ENCODE peak calls at places on chromosomes 12 and 14, in nine cellular contexts. K, B, Y, P, Q, M, F, U and W are unnamed samples.
A peak's percentile ranks its signal among the peaks of the same experiment; 100 is the strongest.

GRCh38 chr14:102280376-102280962 is 24.5 kb downstream of the MOK start:
- DNase-seq in K (no peak), B (no peak), Y (no peak), P (no peak), Q (peak; percentile 77), M (no peak), F (peak; percentile 98), U (peak; percentile 89), W (no peak)

GRCh38 chr14:73460691-73461127 is 2.4 kb upstream of the NUMB start:
- DNase-seq in K (no peak), B (no peak), Y (no peak), P (no peak), Q (no peak), M (no peak), F (no peak), U (peak; percentile 45), W (no peak)

GRCh38 chr14:88590173-88590572 is 27.3 kb downstream of the ZC3H14 start:
- DNase-seq in K (no peak), B (no peak), Y (no peak), P (no peak), Q (peak; percentile 58), M (no peak), F (no peak), U (no peak), W (no peak)

GRCh38 chr14:63701614-63702291 is 26.1 kb downstream of the SGPP1 start:
- DNase-seq in K (no peak), B (no peak), Y (no peak), P (no peak), Q (no peak), M (no peak), F (no peak), U (no peak), W (no peak)

GRCh38 chr12:27779837-27780611 is at the start of the genes KLHL42 and MANSC4:
- DNase-seq in K (peak; percentile 44), B (peak; percentile 87), Y (peak; percentile 64), P (peak; percentile 76), Q (peak; percentile 75), M (peak; percentile 79), F (no peak), U (peak; percentile 45), W (peak; percentile 59)

GRCh38 chr14:64998455-64998931 is 11.8 kb downstream of the FNTB start:
- DNase-seq in K (no peak), B (no peak), Y (no peak), P (no peak), Q (no peak), M (no peak), F (no peak), U (peak; percentile 41), W (no peak)

GRCh38 chr12:120488057-120488660 is 7.8 kb upstream of the DYNLL1 start:
- DNase-seq in K (no peak), B (no peak), Y (no peak), P (no peak), Q (no peak), M (no peak), F (no peak), U (no peak), W (no peak)

GRCh38 chr14:65278589-65278988 is 133.9 kb upstream of the FUT8 start:
- DNase-seq in K (no peak), B (no peak), Y (no peak), P (no peak), Q (no peak), M (no peak), F (no peak), U (no peak), W (no peak)

GRCh38 chr12:75683220-75683619 is 171.8 kb upstream of the KRR1 start:
- DNase-seq in K (no peak), B (no peak), Y (no peak), P (no peak), Q (no peak), M (no peak), F (no peak), U (no peak), W (no peak)

GRCh38 chr12:107461222-107461980 is 224.2 kb upstream of the PWP1 start:
- DNase-seq in K (no peak), B (no peak), Y (no peak), P (no peak), Q (no peak), M (no peak), F (peak; percentile 45), U (peak; percentile 27), W (peak; percentile 40)

GRCh38 chr14:80387563-80387981 is 176.3 kb upstream of the DIO2 start:
- DNase-seq in K (peak; percentile 51), B (no peak), Y (no peak), P (no peak), Q (no peak), M (no peak), F (no peak), U (no peak), W (no peak)

GRCh38 chr12:1993871-1994371 is 10.3 kb downstream of the DCP1B start:
- DNase-seq in K (no peak), B (no peak), Y (peak; percentile 54), P (no peak), Q (no peak), M (no peak), F (peak; percentile 78), U (peak; percentile 30), W (no peak)

GRCh38 chr14:84303140-84303539 is 1226.8 kb upstream of the FLRT2 start:
- DNase-seq in K (no peak), B (no peak), Y (no peak), P (no peak), Q (no peak), M (no peak), F (no peak), U (no peak), W (no peak)

GRCh38 chr12:11669348-11669747 is 19.9 kb downstream of the ETV6 start:
- DNase-seq in K (no peak), B (no peak), Y (no peak), P (no peak), Q (no peak), M (no peak), F (no peak), U (no peak), W (no peak)

GRCh38 chr12:51321882-51322281 is 2.1 kb downstream of the BIN2 start:
- DNase-seq in K (no peak), B (no peak), Y (no peak), P (no peak), Q (no peak), M (no peak), F (no peak), U (no peak), W (no peak)

DNA sequence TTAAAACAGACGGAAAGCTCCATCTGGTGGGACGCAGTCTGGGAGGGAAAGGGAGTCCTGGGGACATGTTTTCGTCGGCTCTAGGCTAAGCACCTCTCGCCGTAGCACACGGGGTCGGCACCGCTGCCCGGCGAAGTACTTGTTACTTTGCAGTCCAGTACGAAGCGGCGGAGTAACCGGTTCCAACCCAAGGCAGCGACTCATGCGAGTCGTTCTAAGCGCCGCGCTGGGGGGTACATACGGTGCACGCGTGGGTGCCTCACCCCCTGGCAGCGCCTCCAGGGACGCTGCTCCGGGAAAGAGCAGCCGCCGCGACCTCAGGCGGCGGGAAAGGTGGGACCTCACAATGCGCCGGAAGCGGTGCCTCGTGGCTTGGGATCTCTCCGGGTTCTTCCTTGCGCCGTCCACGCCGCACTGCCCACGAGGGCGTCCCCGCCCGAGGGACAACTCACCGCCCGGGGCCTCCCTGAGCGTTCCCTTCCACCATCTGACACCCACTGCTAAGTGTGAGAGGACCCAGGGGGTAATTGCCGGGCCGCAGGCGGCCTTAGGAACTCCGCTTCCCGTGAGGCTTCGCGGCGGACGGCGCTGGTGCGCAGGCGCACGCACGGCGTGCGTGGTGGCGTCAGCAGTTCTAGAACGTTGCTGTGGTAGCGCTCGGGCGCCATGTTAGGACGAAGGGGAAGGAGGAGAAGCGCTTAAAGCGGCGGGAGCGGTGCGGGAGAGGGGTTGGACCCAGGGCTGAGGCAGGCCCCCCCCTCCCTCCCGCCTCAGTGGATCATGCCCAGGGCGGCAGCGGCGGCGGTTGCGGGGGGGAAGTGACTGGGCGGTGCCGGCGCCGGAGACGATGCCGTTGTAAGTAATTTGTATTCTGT is at the start of gene PAPOLA:
- DNase-seq in K (peak; percentile 89), B (peak; percentile 95), Y (peak; percentile 95), P (peak; percentile 93), Q (peak; percentile 97), M (peak; percentile 85), F (peak; percentile 78), U (peak; percentile 90), W (peak; percentile 92)
- TF ChIP-seq CTCF in K (no peak), B (peak; percentile 24), Y (no peak), P (peak; percentile 44), Q (no peak), M (peak; percentile 37), F (no peak), U (no peak), W (no peak)

DNA sequence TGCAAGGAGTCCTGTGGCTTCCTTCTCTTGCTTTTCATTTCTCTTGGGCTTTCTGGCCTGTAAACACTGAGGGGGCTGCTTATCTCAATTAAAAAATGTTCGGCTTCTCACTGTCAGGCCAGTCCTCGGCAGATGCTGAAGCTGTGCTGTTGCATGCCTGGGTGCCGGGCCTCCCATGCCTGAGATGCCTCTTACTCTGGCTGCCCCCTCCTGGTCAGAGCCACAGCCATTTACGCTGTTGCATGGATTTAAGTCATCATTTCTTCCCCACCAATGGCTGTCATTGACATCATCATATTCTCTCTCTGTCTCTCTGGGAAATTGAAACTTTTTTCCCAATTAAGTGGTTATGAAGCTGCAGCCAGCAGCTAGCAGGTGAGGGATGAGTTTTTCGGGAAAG is 53.7 kb downstream of the FOXN4 start:
- DNase-seq in K (no peak), B (no peak), Y (no peak), P (no peak), Q (peak; percentile 45), M (no peak), F (no peak), U (no peak), W (no peak)
- TF ChIP-seq CTCF in K (no peak), B (peak; percentile 11), Y (no peak), P (no peak), Q (no peak), M (no peak), F (peak; percentile 41), U (no peak), W (no peak)

DNA sequence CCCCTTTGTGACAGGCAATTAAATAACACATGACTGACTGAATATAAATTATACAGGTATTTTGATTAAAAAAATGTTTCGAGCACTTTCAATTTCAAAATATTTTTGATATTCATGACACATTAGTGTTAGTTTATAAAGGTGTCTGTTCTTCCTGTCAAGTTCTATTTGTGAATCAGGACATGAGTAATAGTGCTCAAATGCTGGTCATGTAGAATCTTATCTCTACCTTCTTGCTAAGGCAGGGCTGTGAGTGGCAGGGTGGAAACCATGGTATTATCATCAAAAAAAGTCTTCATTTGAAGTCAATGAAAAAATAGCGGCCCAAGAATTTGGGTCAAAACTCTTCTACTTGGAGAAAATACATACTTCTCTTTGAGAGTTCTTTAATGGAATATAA is 250.2 kb downstream of the DACT1 start:
- DNase-seq in K (no peak), B (no peak), Y (no peak), P (no peak), Q (no peak), M (no peak), F (no peak), U (peak; percentile 45), W (no peak)
- TF ChIP-seq CTCF in K (no peak), B (no peak), Y (no peak), P (no peak), Q (no peak), M (no peak), F (no peak), U (no peak), W (no peak)

DNA sequence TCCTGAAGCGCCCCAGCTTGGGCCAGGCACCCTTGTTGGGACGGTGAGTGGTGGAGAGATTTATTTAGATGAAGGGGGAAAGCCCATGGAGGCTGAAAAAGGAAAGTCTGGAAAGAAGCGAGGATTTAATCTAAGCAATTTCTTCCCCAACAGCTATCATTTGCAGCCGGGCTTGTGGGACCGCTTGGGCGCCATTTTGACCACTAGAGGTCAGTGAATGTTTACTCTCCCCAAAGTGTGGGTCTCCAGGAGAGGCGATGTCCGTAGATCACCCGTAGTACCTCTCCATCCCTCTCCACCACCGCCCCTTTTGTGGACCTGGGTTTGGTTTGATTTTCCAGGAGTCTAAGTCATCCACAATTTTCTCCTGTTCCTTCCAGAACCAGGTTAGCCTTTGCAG is 91.2 kb upstream of the PARP11 start:
- DNase-seq in K (no peak), B (peak; percentile 65), Y (no peak), P (no peak), Q (peak; percentile 23), M (no peak), F (no peak), U (peak; percentile 8), W (no peak)
- TF ChIP-seq CTCF in K (no peak), B (peak; percentile 65), Y (no peak), P (peak; percentile 61), Q (no peak), M (peak; percentile 56), F (peak; percentile 26), U (no peak), W (no peak)